ENCODE peak calls at places on chromosomes 11 and 22, in eight cellular contexts. One of them, this sample, is unnamed.

GRCh38 chr22:26079009-26079408 is 90.3 kb upstream of the SEZ6L start:
- DNase-seq in colonic mucosa: no peak
- DNase-seq in fibroblast of lung: no peak
- DNase-seq in heart left ventricle: no peak
- DNase-seq in suprapubic skin: no peak
- DNase-seq in adrenal gland: no peak
- DNase-seq in uterus: no peak
- DNase-seq in tibial nerve: no peak
- DNase-seq in this sample: no peak

GRCh38 chr22:39661501-39661841 is 90.9 kb downstream of the CACNA1I start:
- DNase-seq in adrenal gland: no peak
- DNase-seq in uterus: no peak
- DNase-seq in fibroblast of lung: no peak
- DNase-seq in suprapubic skin: no peak
- DNase-seq in tibial nerve: no peak
- DNase-seq in heart left ventricle: no peak
- DNase-seq in colonic mucosa: no peak
- DNase-seq in this sample: no peak

GRCh38 chr11:2313051-2313951 is 11.5 kb downstream of the TSPAN32 start:
- DNase-seq in tibial nerve: no peak
- DNase-seq in fibroblast of lung: no peak
- DNase-seq in heart left ventricle: peak; percentile 72
- DNase-seq in adrenal gland: no peak
- DNase-seq in uterus: no peak
- DNase-seq in colonic mucosa: no peak
- DNase-seq in suprapubic skin: peak; percentile 64
- DNase-seq in this sample: peak; percentile 75

GRCh38 chr11:134939905-134940304 is 527.9 kb upstream of the B3GAT1 start:
- DNase-seq in suprapubic skin: no peak
- DNase-seq in uterus: no peak
- DNase-seq in fibroblast of lung: no peak
- DNase-seq in colonic mucosa: no peak
- DNase-seq in adrenal gland: no peak
- DNase-seq in heart left ventricle: no peak
- DNase-seq in tibial nerve: no peak
- DNase-seq in this sample: no peak

GRCh38 chr11:126267650-126268049 is 1.0 kb downstream of the SRPRA start:
- DNase-seq in adrenal gland: no peak
- DNase-seq in heart left ventricle: no peak
- DNase-seq in tibial nerve: no peak
- DNase-seq in fibroblast of lung: no peak
- DNase-seq in colonic mucosa: no peak
- DNase-seq in suprapubic skin: no peak
- DNase-seq in uterus: no peak
- DNase-seq in this sample: no peak

GRCh38 chr11:64186205-64187165 is 514 bp downstream of the STIP1 start:
- DNase-seq in suprapubic skin: no peak
- DNase-seq in tibial nerve: no peak
- DNase-seq in fibroblast of lung: no peak
- DNase-seq in heart left ventricle: peak; percentile 67
- DNase-seq in adrenal gland: no peak
- DNase-seq in uterus: no peak
- DNase-seq in colonic mucosa: peak; percentile 60
- DNase-seq in this sample: no peak

GRCh38 chr11:78359921-78360320 is 57.7 kb downstream of the GAB2 start:
- DNase-seq in uterus: no peak
- DNase-seq in adrenal gland: no peak
- DNase-seq in suprapubic skin: no peak
- DNase-seq in fibroblast of lung: no peak
- DNase-seq in heart left ventricle: no peak
- DNase-seq in colonic mucosa: no peak
- DNase-seq in tibial nerve: peak; percentile 26
- DNase-seq in this sample: no peak

GRCh38 chr22:47289316-47289985 is 527.0 kb downstream of the TBC1D22A start:
- DNase-seq in suprapubic skin: peak; percentile 34
- DNase-seq in fibroblast of lung: no peak
- DNase-seq in tibial nerve: no peak
- DNase-seq in heart left ventricle: no peak
- DNase-seq in uterus: peak; percentile 6
- DNase-seq in adrenal gland: no peak
- DNase-seq in colonic mucosa: no peak
- DNase-seq in this sample: no peak

GRCh38 chr11:107732327-107733051 is 20.6 kb upstream of the SLN start:
- DNase-seq in fibroblast of lung: no peak
- DNase-seq in tibial nerve: no peak
- DNase-seq in suprapubic skin: no peak
- DNase-seq in colonic mucosa: no peak
- DNase-seq in adrenal gland: no peak
- DNase-seq in uterus: no peak
- DNase-seq in heart left ventricle: no peak
- DNase-seq in this sample: no peak

GRCh38 chr11:57358543-57358961 is 20.4 kb downstream of the P2RX3 start:
- DNase-seq in heart left ventricle: no peak
- DNase-seq in tibial nerve: no peak
- DNase-seq in suprapubic skin: no peak
- DNase-seq in adrenal gland: no peak
- DNase-seq in uterus: no peak
- DNase-seq in colonic mucosa: no peak
- DNase-seq in fibroblast of lung: no peak
- DNase-seq in this sample: no peak

GRCh38 chr22:40648386-40648785 is 11.9 kb upstream of the MRTFA start:
- DNase-seq in tibial nerve: no peak
- DNase-seq in suprapubic skin: peak; percentile 66
- DNase-seq in colonic mucosa: no peak
- DNase-seq in uterus: no peak
- DNase-seq in fibroblast of lung: no peak
- DNase-seq in adrenal gland: no peak
- DNase-seq in heart left ventricle: no peak
- DNase-seq in this sample: no peak

GRCh38 chr11:108115495-108116140 is 5.7 kb upstream of the ACAT1 start:
- DNase-seq in adrenal gland: peak; percentile 95
- DNase-seq in suprapubic skin: peak; percentile 85
- DNase-seq in heart left ventricle: peak; percentile 85
- DNase-seq in fibroblast of lung: peak; percentile 91
- DNase-seq in uterus: peak; percentile 88
- DNase-seq in tibial nerve: peak; percentile 93
- DNase-seq in colonic mucosa: peak; percentile 85
- DNase-seq in this sample: peak; percentile 84

GRCh38 chr11:35216962-35217667 is 78.1 kb downstream of the CD44 start:
- DNase-seq in tibial nerve: no peak
- DNase-seq in suprapubic skin: no peak
- DNase-seq in adrenal gland: peak; percentile 44
- DNase-seq in uterus: no peak
- DNase-seq in heart left ventricle: no peak
- DNase-seq in colonic mucosa: no peak
- DNase-seq in fibroblast of lung: peak; percentile 42
- DNase-seq in this sample: no peak

GRCh38 chr11:71178076-71178475 is 74.3 kb downstream of the SHANK2 start:
- DNase-seq in tibial nerve: no peak
- DNase-seq in colonic mucosa: no peak
- DNase-seq in heart left ventricle: no peak
- DNase-seq in suprapubic skin: no peak
- DNase-seq in fibroblast of lung: no peak
- DNase-seq in adrenal gland: no peak
- DNase-seq in uterus: no peak
- DNase-seq in this sample: no peak

GRCh38 chr11:61162092-61162935 is 1.1 kb upstream of the VPS37C start:
- DNase-seq in colonic mucosa: no peak
- DNase-seq in tibial nerve: no peak
- DNase-seq in heart left ventricle: no peak
- DNase-seq in suprapubic skin: peak; percentile 42
- DNase-seq in adrenal gland: no peak
- DNase-seq in uterus: no peak
- DNase-seq in fibroblast of lung: peak; percentile 39
- DNase-seq in this sample: no peak

GRCh38 chr11:393219-394033 is 583 bp upstream of the PKP3 start:
- DNase-seq in fibroblast of lung: peak; percentile 66
- DNase-seq in suprapubic skin: no peak
- DNase-seq in colonic mucosa: peak; percentile 32
- DNase-seq in uterus: no peak
- DNase-seq in tibial nerve: no peak
- DNase-seq in heart left ventricle: no peak
- DNase-seq in adrenal gland: no peak
- DNase-seq in this sample: no peak

GRCh38 chr11:15776387-15776786 is 580.0 kb downstream of the SOX6 start:
- DNase-seq in uterus: no peak
- DNase-seq in suprapubic skin: no peak
- DNase-seq in tibial nerve: no peak
- DNase-seq in fibroblast of lung: no peak
- DNase-seq in adrenal gland: no peak
- DNase-seq in colonic mucosa: no peak
- DNase-seq in heart left ventricle: no peak
- DNase-seq in this sample: no peak

GRCh38 chr11:69430566-69430965 is 50.9 kb upstream of the LINC01488 start:
- DNase-seq in tibial nerve: no peak
- DNase-seq in adrenal gland: no peak
- DNase-seq in fibroblast of lung: no peak
- DNase-seq in suprapubic skin: no peak
- DNase-seq in colonic mucosa: no peak
- DNase-seq in uterus: no peak
- DNase-seq in heart left ventricle: no peak
- DNase-seq in this sample: no peak

GRCh38 chr22:39908737-39909136 is 7.9 kb downstream of the GRAP2 start:
- DNase-seq in adrenal gland: peak; percentile 24
- DNase-seq in uterus: no peak
- DNase-seq in colonic mucosa: no peak
- DNase-seq in tibial nerve: no peak
- DNase-seq in fibroblast of lung: no peak
- DNase-seq in heart left ventricle: no peak
- DNase-seq in suprapubic skin: no peak
- DNase-seq in this sample: no peak

GRCh38 chr11:64358536-64358906 is 441 bp upstream of the RPS6KA4 start:
- DNase-seq in colonic mucosa: no peak
- DNase-seq in suprapubic skin: peak; percentile 72
- DNase-seq in uterus: no peak
- DNase-seq in adrenal gland: no peak
- DNase-seq in fibroblast of lung: no peak
- DNase-seq in heart left ventricle: no peak
- DNase-seq in tibial nerve: no peak
- DNase-seq in this sample: no peak

GRCh38 chr11:93875637-93876036 is 25.2 kb upstream of the VSTM5 start:
- DNase-seq in fibroblast of lung: no peak
- DNase-seq in heart left ventricle: no peak
- DNase-seq in tibial nerve: no peak
- DNase-seq in colonic mucosa: no peak
- DNase-seq in adrenal gland: no peak
- DNase-seq in suprapubic skin: no peak
- DNase-seq in uterus: no peak
- DNase-seq in this sample: no peak

GRCh38 chr11:77092382-77092781 is 10.3 kb upstream of the OMP start:
- DNase-seq in suprapubic skin: peak; percentile 30
- DNase-seq in fibroblast of lung: no peak
- DNase-seq in colonic mucosa: no peak
- DNase-seq in tibial nerve: no peak
- DNase-seq in heart left ventricle: peak; percentile 54
- DNase-seq in uterus: no peak
- DNase-seq in adrenal gland: no peak
- DNase-seq in this sample: peak; percentile 79

GRCh38 chr11:1285876-1286275 is 23.6 kb downstream of the TOLLIP start:
- DNase-seq in fibroblast of lung: no peak
- DNase-seq in suprapubic skin: no peak
- DNase-seq in heart left ventricle: peak; percentile 36
- DNase-seq in adrenal gland: no peak
- DNase-seq in colonic mucosa: no peak
- DNase-seq in tibial nerve: no peak
- DNase-seq in uterus: no peak
- DNase-seq in this sample: peak; percentile 51

GRCh38 chr11:59862252-59862651 is 4.0 kb downstream of the TCN1 start:
- DNase-seq in adrenal gland: no peak
- DNase-seq in heart left ventricle: no peak
- DNase-seq in suprapubic skin: no peak
- DNase-seq in fibroblast of lung: no peak
- DNase-seq in tibial nerve: no peak
- DNase-seq in colonic mucosa: no peak
- DNase-seq in uterus: no peak
- DNase-seq in this sample: no peak

GRCh38 chr22:20573176-20573829 is 65.9 kb downstream of the MED15 start:
- DNase-seq in fibroblast of lung: no peak
- DNase-seq in heart left ventricle: no peak
- DNase-seq in colonic mucosa: no peak
- DNase-seq in suprapubic skin: no peak
- DNase-seq in tibial nerve: no peak
- DNase-seq in uterus: no peak
- DNase-seq in adrenal gland: no peak
- DNase-seq in this sample: no peak
- H3K27ac ChIP-seq in fibroblast of lung: peak overlapping the region; percentile 60
- H3K27ac ChIP-seq in heart left ventricle: no peak overlapping the region
- H3K27ac ChIP-seq in colonic mucosa: no peak overlapping the region
- H3K27ac ChIP-seq in suprapubic skin: no peak overlapping the region
- H3K27ac ChIP-seq in tibial nerve: no peak overlapping the region
- H3K27ac ChIP-seq in uterus: no peak overlapping the region
- H3K27ac ChIP-seq in adrenal gland: peak overlapping the region; percentile 3
- H3K27ac ChIP-seq in this sample: no peak overlapping the region

GRCh38 chr22:30121988-30122387 is 41.7 kb downstream of the HORMAD2 start:
- DNase-seq in colonic mucosa: no peak
- DNase-seq in heart left ventricle: no peak
- DNase-seq in suprapubic skin: no peak
- DNase-seq in tibial nerve: no peak
- DNase-seq in uterus: no peak
- DNase-seq in adrenal gland: no peak
- DNase-seq in fibroblast of lung: no peak
- DNase-seq in this sample: no peak
- H3K4me3 ChIP-seq in colonic mucosa: no peak overlapping the region
- H3K4me3 ChIP-seq in heart left ventricle: no peak overlapping the region
- H3K4me3 ChIP-seq in suprapubic skin: no peak overlapping the region
- H3K4me3 ChIP-seq in tibial nerve: no peak overlapping the region
- H3K4me3 ChIP-seq in uterus: no peak overlapping the region
- H3K4me3 ChIP-seq in adrenal gland: no peak overlapping the region
- H3K4me3 ChIP-seq in fibroblast of lung: peak overlapping the region; percentile 15
- H3K4me3 ChIP-seq in this sample: no peak overlapping the region

GRCh38 chr11:62456630-62457029 is 37.8 kb downstream of the SCGB1A1 start:
- DNase-seq in colonic mucosa: no peak
- DNase-seq in tibial nerve: no peak
- DNase-seq in uterus: no peak
- DNase-seq in fibroblast of lung: no peak
- DNase-seq in heart left ventricle: no peak
- DNase-seq in adrenal gland: no peak
- DNase-seq in suprapubic skin: no peak
- DNase-seq in this sample: no peak
- H3K27ac ChIP-seq in colonic mucosa: no peak overlapping the region
- H3K27ac ChIP-seq in tibial nerve: peak overlapping the region; percentile 90
- H3K27ac ChIP-seq in uterus: no peak overlapping the region
- H3K27ac ChIP-seq in fibroblast of lung: no peak overlapping the region
- H3K27ac ChIP-seq in heart left ventricle: no peak overlapping the region
- H3K27ac ChIP-seq in adrenal gland: no peak overlapping the region
- H3K27ac ChIP-seq in suprapubic skin: no peak overlapping the region
- H3K27ac ChIP-seq in this sample: no peak overlapping the region

GRCh38 chr11:85114786-85115185 is 512.4 kb downstream of the DLG2 start:
- DNase-seq in colonic mucosa: no peak
- DNase-seq in suprapubic skin: no peak
- DNase-seq in uterus: no peak
- DNase-seq in tibial nerve: no peak
- DNase-seq in heart left ventricle: no peak
- DNase-seq in adrenal gland: no peak
- DNase-seq in fibroblast of lung: peak; percentile 18
- DNase-seq in this sample: no peak

DNA sequence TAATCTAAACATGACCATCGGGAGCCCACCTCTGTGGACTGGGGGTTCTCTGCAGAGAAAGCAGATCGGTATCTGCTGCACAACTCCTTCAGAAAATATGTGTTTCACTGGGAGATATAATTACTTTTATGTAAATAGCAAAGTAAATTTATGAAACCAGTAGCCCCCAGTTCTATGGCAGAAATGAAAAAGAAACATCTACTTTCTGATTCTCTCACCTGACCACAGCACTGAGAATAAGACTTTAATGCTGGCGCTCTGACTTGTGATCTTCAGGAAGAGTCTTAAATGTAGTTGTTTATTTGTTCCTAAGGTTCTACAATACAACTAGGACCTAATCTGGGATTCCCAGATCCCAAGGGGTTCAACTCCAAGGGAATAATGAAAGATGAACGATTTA is 518.0 kb downstream of the DLG2 start:
- DNase-seq in suprapubic skin: no peak
- DNase-seq in heart left ventricle: no peak
- DNase-seq in tibial nerve: no peak
- DNase-seq in uterus: no peak
- DNase-seq in adrenal gland: no peak
- DNase-seq in colonic mucosa: no peak
- DNase-seq in fibroblast of lung: no peak
- DNase-seq in this sample: no peak
- H3K4me3 ChIP-seq in suprapubic skin: no peak overlapping the region
- H3K4me3 ChIP-seq in heart left ventricle: no peak overlapping the region
- H3K4me3 ChIP-seq in tibial nerve: no peak overlapping the region
- H3K4me3 ChIP-seq in uterus: no peak overlapping the region
- H3K4me3 ChIP-seq in adrenal gland: no peak overlapping the region
- H3K4me3 ChIP-seq in colonic mucosa: no peak overlapping the region
- H3K4me3 ChIP-seq in fibroblast of lung: no peak overlapping the region
- H3K4me3 ChIP-seq in this sample: no peak overlapping the region

This sample was measured in right cardiac atrium.